ENCODE peak calls at places on chromosomes 11 and 22, in four cellular contexts. N, P, G and S are unnamed samples.

GRCh38 chr11:9263840-9264380 is 1.2 kb downstream of the DENND5A start:
- DNase-seq in N (no peak), P (peak; percentile 43), G (peak; percentile 40), S (no peak)

GRCh38 chr11:11171285-11171684 is 181.8 kb downstream of the CSNK2A3 start:
- DNase-seq in N (no peak), P (no peak), G (no peak), S (no peak)

GRCh38 chr11:34439521-34440258 is 956 bp downstream of the CAT start:
- DNase-seq in N (no peak), P (peak; percentile 59), G (peak; percentile 34), S (no peak)

GRCh38 chr11:75611823-75612222 is 49.8 kb downstream of the SERPINH1 start:
- DNase-seq in N (no peak), P (no peak), G (no peak), S (no peak)

GRCh38 chr11:20047755-20048154 is 112.5 kb downstream of the DBX1 start:
- DNase-seq in N (no peak), P (no peak), G (no peak), S (no peak)

GRCh38 chr11:17864478-17864941 is 129.9 kb downstream of the KCNC1 start:
- DNase-seq in N (peak; percentile 39), P (no peak), G (peak; percentile 34), S (peak; percentile 53)

GRCh38 chr22:46057206-46057605 is 80.2 kb upstream of the WNT7B start:
- DNase-seq in N (no peak), P (no peak), G (no peak), S (peak; percentile 5)

GRCh38 chr11:121082670-121083069 is 18.4 kb upstream of the TECTA start:
- DNase-seq in N (peak; percentile 21), P (no peak), G (peak; percentile 18), S (peak; percentile 73)

GRCh38 chr11:85089654-85090053 is 537.5 kb downstream of the DLG2 start:
- DNase-seq in N (no peak), P (no peak), G (no peak), S (no peak)

GRCh38 chr11:34234086-34234740 is 123.6 kb downstream of the ABTB2 start:
- DNase-seq in N (no peak), P (no peak), G (peak; percentile 70), S (peak; percentile 57)

GRCh38 chr11:121416909-121417567 is 35.1 kb upstream of the SORL1 start:
- DNase-seq in N (no peak), P (no peak), G (no peak), S (no peak)

GRCh38 chr22:42553475-42554361 is at the start of gene SERHL2:
- DNase-seq in N (peak; percentile 86), P (peak; percentile 68), G (peak; percentile 94), S (peak; percentile 97)

GRCh38 chr11:35143509-35144102 is 4.6 kb downstream of the CD44 start:
- DNase-seq in N (no peak), P (no peak), G (no peak), S (no peak)

GRCh38 chr11:27234043-27234668 is 128.9 kb downstream of the CCDC34 start:
- DNase-seq in N (peak; percentile 57), P (peak; percentile 82), G (peak; percentile 33), S (no peak)

GRCh38 chr11:75867778-75868374 is 52.9 kb downstream of the UVRAG start:
- DNase-seq in N (peak; percentile 35), P (peak; percentile 43), G (peak; percentile 66), S (no peak)

GRCh38 chr11:124069429-124070401 is 28.6 kb upstream of the OR10G7 start:
- DNase-seq in N (peak; percentile 30), P (peak; percentile 42), G (peak; percentile 90), S (peak; percentile 76)

GRCh38 chr11:23134627-23135026 is 274.4 kb upstream of the CCDC179 start:
- DNase-seq in N (no peak), P (no peak), G (no peak), S (no peak)

GRCh38 chr11:23143031-23143430 is 282.8 kb upstream of the CCDC179 start:
- DNase-seq in N (no peak), P (no peak), G (no peak), S (no peak)

GRCh38 chr11:23138761-23139160 is 278.5 kb upstream of the CCDC179 start:
- DNase-seq in N (no peak), P (no peak), G (no peak), S (no peak)
- TF ChIP-seq ELF4 in N (no peak), P (no peak), G (no peak), S (no peak)

GRCh38 chr22:19743626-19744025 is 17.0 kb upstream of the TBX1 start:
- DNase-seq in N (no peak), P (no peak), G (no peak), S (no peak)

GRCh38 chr22:19741053-19741452 is 17.7 kb downstream of the GP1BB start:
- DNase-seq in N (no peak), P (no peak), G (no peak), S (no peak)

GRCh38 chr22:19743081-19743480 is 17.5 kb upstream of the TBX1 start:
- DNase-seq in N (no peak), P (no peak), G (no peak), S (no peak)

GRCh38 chr22:19740586-19740985 is 17.2 kb downstream of the GP1BB start:
- DNase-seq in N (no peak), P (no peak), G (no peak), S (no peak)

GRCh38 chr22:19742160-19743066 is 18.2 kb upstream of the TBX1 start:
- DNase-seq in N (no peak), P (no peak), G (no peak), S (no peak)
- TF ChIP-seq ELF4 in N (no peak), P (no peak), G (no peak), S (no peak)

GRCh38 chr11:8258289-8258688 is 5.4 kb downstream of the LMO1 start:
- DNase-seq in N (no peak), P (no peak), G (no peak), S (no peak)

GRCh38 chr11:8258771-8259170 is 4.9 kb downstream of the LMO1 start:
- DNase-seq in N (no peak), P (no peak), G (no peak), S (no peak)

GRCh38 chr11:8261316-8261715 is 2.4 kb downstream of the LMO1 start:
- DNase-seq in N (no peak), P (no peak), G (no peak), S (no peak)

GRCh38 chr11:8260202-8260996 is 3.3 kb downstream of the LMO1 start:
- DNase-seq in N (no peak), P (no peak), G (no peak), S (no peak)

GRCh38 chr11:8259316-8259995 is 4.2 kb downstream of the LMO1 start:
- DNase-seq in N (no peak), P (no peak), G (no peak), S (no peak)
- TF ChIP-seq ELF4 in N (no peak), P (no peak), G (no peak), S (no peak)

GRCh38 chr11:125167292-125167953 is 2.9 kb downstream of the PKNOX2 start:
- DNase-seq in N (peak; percentile 55), P (no peak), G (no peak), S (peak; percentile 69)

GRCh38 chr11:125167954-125168821 is 3.6 kb downstream of the PKNOX2 start:
- DNase-seq in N (no peak), P (no peak), G (no peak), S (no peak)

GRCh38 chr11:125170406-125171031 is 6.0 kb downstream of the PKNOX2 start:
- DNase-seq in N (no peak), P (no peak), G (peak; percentile 37), S (no peak)

GRCh38 chr11:125170001-125170405 is 5.5 kb downstream of the PKNOX2 start:
- DNase-seq in N (no peak), P (no peak), G (no peak), S (no peak)

DNA sequence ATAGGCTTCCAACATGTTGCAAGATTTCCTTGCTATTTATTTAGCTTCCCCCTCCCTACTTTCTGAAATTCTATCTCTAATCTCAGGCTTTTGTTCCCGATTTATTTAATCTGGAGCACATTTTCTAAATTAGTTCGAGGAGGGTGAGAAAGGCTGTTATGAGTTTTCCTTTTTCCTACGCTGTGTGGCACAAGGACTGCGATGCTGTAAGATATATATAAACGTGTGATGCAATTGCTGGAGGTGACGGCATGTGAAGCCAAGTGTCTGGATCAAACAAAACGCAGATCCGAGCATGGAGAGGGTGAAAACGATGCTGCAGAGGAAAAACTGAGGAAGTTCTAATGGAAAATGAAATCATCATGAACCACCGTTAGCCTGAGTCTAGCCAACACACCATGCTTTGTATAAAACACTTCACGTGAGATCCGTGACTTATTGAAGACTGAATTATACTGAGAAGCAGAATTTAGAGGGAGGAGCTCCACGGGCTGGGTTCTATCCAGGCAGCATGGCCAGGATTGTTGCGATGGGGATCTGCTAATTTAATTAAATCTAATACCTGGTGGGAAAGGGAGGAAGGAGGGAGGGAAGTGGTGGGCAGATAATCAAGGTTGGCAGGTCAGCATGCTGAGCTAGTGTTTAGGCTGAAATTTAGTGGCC is 4.5 kb downstream of the PKNOX2 start:
- DNase-seq in N (no peak), P (no peak), G (no peak), S (no peak)
- TF ChIP-seq ELF4 in N (no peak), P (no peak), G (no peak), S (no peak)

DNA sequence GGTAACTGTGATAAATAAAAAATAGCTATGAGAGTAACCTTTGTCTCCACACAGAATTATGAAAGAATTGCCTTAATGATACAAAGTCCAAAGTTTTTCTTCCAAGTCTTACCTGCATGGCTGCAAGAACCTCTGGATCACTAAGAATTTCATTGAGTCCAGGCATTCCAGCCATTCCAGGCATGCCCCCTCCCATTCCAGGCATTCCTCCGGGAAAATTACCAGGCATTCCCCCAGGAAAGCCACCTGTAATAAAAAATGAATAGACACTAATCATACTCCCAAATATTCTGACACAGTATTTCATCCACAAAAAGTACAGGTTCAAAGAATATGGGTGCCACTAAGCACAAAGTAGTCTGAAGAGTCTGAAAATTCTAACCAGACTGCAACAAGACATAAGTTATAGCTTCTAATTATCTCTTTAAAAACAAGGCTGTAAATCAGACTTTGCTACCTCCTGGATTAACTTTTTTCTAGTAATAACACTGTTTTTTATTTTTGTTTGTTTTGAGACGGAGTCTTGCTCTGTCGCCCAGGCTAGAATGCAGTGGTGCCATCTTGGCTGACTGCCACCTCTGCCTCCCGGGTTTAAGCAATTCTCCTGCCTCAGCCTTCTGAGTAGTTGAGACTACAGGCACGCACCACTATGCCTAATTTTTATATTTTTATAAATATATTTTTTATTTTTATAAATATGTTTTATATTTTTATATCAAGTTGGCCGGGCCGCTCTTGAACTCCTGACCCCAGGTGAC is 8.0 kb upstream of the SLC25A17 start:
- DNase-seq in N (no peak), P (peak; percentile 52), G (no peak), S (peak; percentile 51)
- TF ChIP-seq ELF4 in N (no peak), P (no peak), G (no peak), S (no peak)

DNA sequence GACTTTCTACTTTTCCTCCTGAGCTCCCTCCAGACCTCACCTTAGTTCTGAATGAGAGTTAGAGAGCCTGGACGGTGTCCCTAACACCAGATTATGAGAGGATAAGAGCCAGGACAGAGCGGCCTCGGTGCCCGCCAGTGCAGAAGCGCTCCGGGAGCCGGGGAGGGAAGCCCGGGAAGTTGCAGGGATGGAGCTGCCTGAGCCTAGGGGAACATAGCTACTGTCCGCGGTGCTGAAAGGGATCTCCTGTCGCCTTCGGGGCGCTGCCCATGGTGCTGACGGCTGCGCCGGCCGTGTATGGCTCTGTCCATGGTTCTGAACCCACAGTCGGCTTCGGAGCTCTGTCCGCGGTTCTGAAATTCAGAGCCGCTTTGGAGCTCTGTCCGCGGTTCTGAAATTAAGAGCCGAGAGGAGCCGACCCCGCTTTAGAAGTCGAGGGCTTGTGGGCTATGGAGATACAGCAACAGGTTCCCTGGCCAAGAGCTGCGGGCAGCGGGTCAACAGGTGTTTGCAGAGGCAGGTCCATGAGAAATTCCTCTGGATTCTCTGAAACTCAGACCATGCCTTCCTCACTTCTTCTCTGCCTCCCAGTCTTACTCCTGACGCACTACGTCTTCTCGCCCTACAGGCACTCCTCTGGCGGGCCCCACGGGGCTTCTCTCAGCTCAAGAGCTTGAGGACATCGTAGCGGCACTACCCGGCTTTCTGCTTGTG is 814 bp downstream of the NPAS4 start:
- DNase-seq in N (peak; percentile 90), P (peak; percentile 78), G (peak; percentile 90), S (peak; percentile 95)
- TF ChIP-seq ELF4 in N (no peak), P (peak; percentile 100), G (peak; percentile 95), S (peak; percentile 100)